ENCODE peak calls at places on chromosomes 12 and 14, in six cellular contexts. K is lower lobe of right lung, V is right atrium auricular region, U is neural progenitor cell, W is ovary, G is WERI-Rb-1. B is an unnamed sample.

GRCh38 chr12:118560733-118561132 is 184.4 kb downstream of the SUDS3 start:
- DNase-seq in V (no peak), K (no peak), W (no peak), U (no peak), G (no peak), B (no peak)

GRCh38 chr12:96892104-96892503 is 15.0 kb upstream of the NEDD1 start:
- DNase-seq in K (no peak), U (no peak), W (no peak), V (no peak), G (no peak), B (no peak)

GRCh38 chr12:99772274-99772673 is 124.7 kb downstream of the GARIN6 start:
- DNase-seq in U (no peak), W (no peak), V (no peak), K (no peak), G (no peak), B (no peak)

GRCh38 chr14:100305446-100306255 is 593 bp downstream of the SLC25A29 start:
- DNase-seq in V (no peak), G (peak; percentile 32), K (peak; percentile 75), U (peak; percentile 69), W (peak; percentile 52), B (peak; percentile 78)

GRCh38 chr12:46205293-46205692 is 63.5 kb downstream of the SLC38A1 start:
- DNase-seq in U (no peak), K (no peak), G (no peak), V (no peak), W (no peak), B (no peak)

GRCh38 chr12:106248849-106249371 is 1.1 kb upstream of the CKAP4 start:
- DNase-seq in U (no peak), W (no peak), K (peak; percentile 57), V (peak; percentile 79), G (no peak), B (peak; percentile 48)

GRCh38 chr14:24312736-24313507 is 1.6 kb downstream of the LTB4R start:
- DNase-seq in K (peak; percentile 62), W (no peak), V (no peak), G (no peak), U (no peak), B (no peak)

GRCh38 chr12:101738920-101739665 is at the start of gene SYCP3:
- DNase-seq in W (no peak), K (no peak), V (no peak), U (no peak), G (no peak), B (no peak)

GRCh38 chr12:108712164-108712924 is 19.0 kb downstream of the CORO1C start:
- DNase-seq in G (no peak), K (no peak), W (no peak), U (no peak), V (no peak), B (peak; percentile 53)

GRCh38 chr14:91138511-91139359 is 24.9 kb downstream of the DGLUCY start:
- DNase-seq in G (peak; percentile 38), W (no peak), U (peak; percentile 31), K (no peak), V (no peak), B (peak; percentile 78)

GRCh38 chr12:119624971-119625370 is 31.4 kb downstream of the TMEM233 start:
- DNase-seq in U (no peak), W (peak; percentile 8), K (no peak), V (no peak), G (no peak), B (no peak)

GRCh38 chr12:3364226-3364625 is 126.8 kb upstream of the PRMT8 start:
- DNase-seq in W (no peak), U (no peak), K (no peak), G (no peak), V (no peak), B (peak; percentile 39)

GRCh38 chr12:80662586-80662985 is 44.8 kb upstream of the MYF6 start:
- DNase-seq in U (no peak), W (no peak), K (no peak), G (no peak), V (no peak), B (no peak)

GRCh38 chr12:59084758-59085383 is 164.6 kb upstream of the LRIG3 start:
- DNase-seq in W (peak; percentile 7), U (peak; percentile 53), K (no peak), G (no peak), V (no peak), B (peak; percentile 73)

GRCh38 chr12:96236221-96236822 is 42.1 kb downstream of the ELK3 start:
- DNase-seq in G (no peak), K (no peak), V (no peak), U (no peak), W (no peak), B (no peak)

GRCh38 chr12:95218852-95219171 is 1.2 kb downstream of the VEZT start:
- DNase-seq in W (no peak), K (no peak), U (peak; percentile 15), G (peak; percentile 13), V (no peak), B (no peak)

GRCh38 chr14:65879218-65880009 is 466.9 kb downstream of the FUT8 start:
- DNase-seq in K (no peak), U (no peak), V (no peak), W (no peak), G (no peak), B (no peak)

GRCh38 chr12:19048943-19049342 is 80.6 kb upstream of the PLEKHA5 start:
- DNase-seq in V (no peak), W (no peak), U (no peak), G (no peak), K (no peak), B (no peak)

GRCh38 chr12:112537710-112538396 is 119.1 kb downstream of the PTPN11 start:
- DNase-seq in U (peak; percentile 29), K (peak; percentile 51), G (no peak), V (no peak), W (no peak), B (peak; percentile 91)

GRCh38 chr12:21429994-21430393 is 7.5 kb upstream of the PYROXD1 start:
- DNase-seq in W (no peak), V (no peak), G (peak; percentile 69), K (no peak), U (peak; percentile 48), B (peak; percentile 53)

GRCh38 chr12:52243774-52244614 is 11.0 kb downstream of the KRT7 start:
- DNase-seq in K (peak; percentile 87), W (peak; percentile 56), G (no peak), U (no peak), V (peak; percentile 80), B (no peak)

GRCh38 chr12:58575281-58575680 is 345.0 kb downstream of the LRIG3 start:
- DNase-seq in U (no peak), W (peak; percentile 19), K (no peak), G (no peak), V (no peak), B (no peak)

GRCh38 chr12:105445261-105446015 is 114.9 kb downstream of the C12orf75 start:
- DNase-seq in K (no peak), U (peak; percentile 48), W (no peak), G (no peak), V (no peak), B (no peak)

GRCh38 chr12:20492251-20492728 is 124.0 kb downstream of the PDE3A start:
- DNase-seq in K (no peak), W (no peak), V (no peak), G (no peak), U (no peak), B (no peak)

GRCh38 chr14:104724981-104725771 is 1.1 kb downstream of the ADSS1 start:
- DNase-seq in G (no peak), V (no peak), W (no peak), U (peak; percentile 63), K (no peak), B (peak; percentile 89)

GRCh38 chr12:13222076-13222475 is 25.6 kb downstream of the EMP1 start:
- DNase-seq in W (no peak), U (no peak), G (no peak), K (no peak), V (no peak), B (peak; percentile 48)

GRCh38 chr12:132610051-132610759 is at the start of gene LRCOL1:
- DNase-seq in G (no peak), U (peak; percentile 21), V (no peak), W (no peak), K (peak; percentile 76), B (peak; percentile 67)

GRCh38 chr14:62062645-62063044 is 300.4 kb downstream of the SNAPC1 start:
- DNase-seq in U (no peak), V (no peak), K (no peak), W (no peak), G (no peak), B (no peak)

GRCh38 chr14:62053188-62053587 is 291.0 kb downstream of the SNAPC1 start:
- DNase-seq in U (no peak), K (no peak), G (no peak), W (no peak), V (no peak), B (no peak)

DNA sequence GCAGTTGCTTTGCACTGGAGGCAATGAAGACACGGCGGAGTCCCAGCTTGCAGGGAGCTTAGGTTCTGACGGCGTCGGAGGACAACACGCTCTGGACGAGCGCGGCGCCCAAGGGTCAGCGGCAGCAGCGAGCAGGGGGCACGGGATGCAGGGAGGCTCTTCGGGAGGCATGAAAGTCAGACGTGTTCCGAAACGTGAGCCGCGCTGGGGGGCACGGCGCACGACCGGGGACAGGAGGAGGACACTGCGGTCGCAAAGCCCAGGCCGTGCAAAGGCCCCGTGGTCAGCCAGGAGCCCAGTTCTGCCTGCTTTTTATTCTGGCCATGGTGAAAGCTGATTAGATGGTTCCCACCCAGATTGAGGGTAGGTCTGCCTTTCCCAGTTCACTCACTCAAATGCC is 294.6 kb downstream of the SNAPC1 start:
- DNase-seq in U (no peak), W (no peak), V (no peak), K (no peak), G (no peak), B (no peak)
- TF ChIP-seq CTCF in U (no peak), W (no peak), V (no peak), K (no peak), G (no peak), B (no peak)

DNA sequence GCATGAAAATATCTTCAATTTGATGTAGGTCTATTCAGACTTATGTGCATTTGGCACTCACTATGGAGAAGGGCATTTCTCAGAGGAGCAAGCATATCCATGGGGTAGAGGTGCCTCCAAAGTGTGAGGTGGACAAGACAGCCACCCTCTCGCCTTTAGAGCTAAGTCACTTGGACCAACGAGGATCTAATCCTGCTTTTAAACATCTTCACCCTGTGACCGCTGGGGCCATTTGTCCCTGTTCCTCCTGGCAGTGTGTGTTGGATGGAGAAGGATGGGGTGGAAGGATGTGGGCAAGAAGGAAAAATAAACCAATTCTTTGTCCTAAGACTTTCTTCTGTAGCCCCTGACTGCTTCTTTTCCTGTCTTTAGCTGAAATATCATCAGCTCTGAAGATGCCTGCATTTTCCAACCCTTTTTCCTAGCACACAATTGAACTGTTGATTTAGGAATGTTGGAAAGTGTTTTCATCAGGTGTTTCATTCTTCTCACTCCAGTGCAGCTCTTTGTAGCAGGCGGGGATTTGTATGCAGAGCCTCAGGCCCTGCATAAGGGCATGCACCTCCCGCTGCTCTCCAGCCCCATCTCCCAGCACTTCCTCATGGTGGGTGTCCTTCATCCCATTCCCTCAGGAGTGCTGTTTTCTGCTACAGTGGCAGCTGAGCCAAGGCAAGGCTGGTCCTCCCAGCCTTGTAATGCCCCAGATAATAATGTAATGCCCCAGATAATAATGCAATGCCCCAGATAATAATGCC is 5.3 kb downstream of the FGF6 start:
- DNase-seq in G (no peak), V (peak; percentile 30), K (no peak), W (no peak), U (peak; percentile 48), B (peak; percentile 88)
- TF ChIP-seq CTCF in G (no peak), V (no peak), K (no peak), W (no peak), U (no peak), B (no peak)

GRCh38 chr12:116687888-116688287 is 50.0 kb downstream of the SPRING1 start:
- DNase-seq in U (peak; percentile 67), V (no peak), K (peak; percentile 62), G (peak; percentile 74), W (no peak), B (peak; percentile 95)
- TF ChIP-seq CTCF in U (peak; percentile 61), V (peak; percentile 64), K (peak; percentile 59), G (peak; percentile 90), W (no peak), B (peak; percentile 80)

GRCh38 chr14:36069535-36069900 is 107.0 kb downstream of the PTCSC3 start:
- DNase-seq in V (no peak), U (peak; percentile 71), W (no peak), G (peak; percentile 34), K (peak; percentile 47), B (peak; percentile 80)
- TF ChIP-seq CTCF in V (peak; percentile 62), U (peak; percentile 86), W (no peak), G (peak; percentile 80), K (peak; percentile 53), B (peak; percentile 85)